ENCODE peak calls at places on chromosome 6, in four cellular contexts. J is HepG2, Q is GM12892, C is GM12878. I is an unnamed sample.
A peak's percentile ranks its signal among the peaks of the same experiment; 100 is the strongest.

GRCh38 chr6:73231986-73232391 is 6.7 kb upstream of the KHDC1L start:
- DNase-seq in J (no peak), Q (no peak), C (peak; percentile 17), I (no peak)

GRCh38 chr6:121055572-121056163 is 278.6 kb downstream of the TBC1D32 start:
- DNase-seq in C (peak; percentile 4), Q (no peak), J (peak; percentile 54), I (no peak)

GRCh38 chr6:31321820-31322219 is 35.2 kb downstream of the HLA-B start:
- DNase-seq in J (no peak), Q (no peak), C (no peak), I (no peak)

GRCh38 chr6:29552512-29553051 is 7.0 kb downstream of the UBD start:
- DNase-seq in C (peak; percentile 56), Q (no peak), J (no peak), I (peak; percentile 43)

GRCh38 chr6:140183881-140184280 is 809.4 kb upstream of the CITED2 start:
- DNase-seq in Q (no peak), C (no peak), J (no peak), I (no peak)

GRCh38 chr6:165774903-165775608 is 112.0 kb upstream of the PDE10A start:
- DNase-seq in J (peak; percentile 39), C (no peak), Q (no peak), I (no peak)

GRCh38 chr6:54932622-54933021 is 86.1 kb downstream of the FAM83B start:
- DNase-seq in Q (no peak), C (no peak), J (no peak), I (no peak)

GRCh38 chr6:157755752-157756411 is 67.2 kb upstream of the SNX9 start:
- DNase-seq in Q (no peak), C (no peak), J (no peak), I (no peak)

GRCh38 chr6:85923013-85923430 is 280.3 kb upstream of the SYNCRIP start:
- DNase-seq in Q (no peak), J (peak; percentile 41), C (peak; percentile 13), I (no peak)

GRCh38 chr6:167806061-167806700 is 20.5 kb upstream of the AFDN start:
- DNase-seq in Q (no peak), J (peak; percentile 93), C (no peak), I (no peak)

GRCh38 chr6:128209771-128210170 is 308.9 kb upstream of the THEMIS start:
- DNase-seq in Q (no peak), J (peak; percentile 12), C (no peak), I (no peak)

GRCh38 chr6:109715616-109716015 is 24.5 kb downstream of the FIG4 start:
- DNase-seq in C (no peak), Q (no peak), J (no peak), I (no peak)

GRCh38 chr6:11076540-11076939 is 17.1 kb upstream of the SMIM13 start:
- DNase-seq in J (no peak), C (no peak), Q (no peak), I (no peak)

GRCh38 chr6:138979813-138980668 is 8.0 kb downstream of the REPS1 start:
- DNase-seq in J (no peak), Q (no peak), C (no peak), I (no peak)

GRCh38 chr6:36765943-36766648 is 68.5 kb downstream of the RAB44 start:
- DNase-seq in C (no peak), Q (peak; percentile 86), J (peak; percentile 76), I (peak; percentile 86)

GRCh38 chr6:158818580-158819212 is 472 bp downstream of the EZR start:
- DNase-seq in C (no peak), Q (peak; percentile 53), J (peak; percentile 54), I (peak; percentile 61)

GRCh38 chr6:159829515-159829914 is 29.4 kb downstream of the PNLDC1 start:
- DNase-seq in Q (no peak), C (no peak), J (no peak), I (no peak)

GRCh38 chr6:143248359-143248758 is 187.7 kb downstream of the AIG1 start:
- DNase-seq in Q (no peak), J (no peak), C (no peak), I (no peak)

GRCh38 chr6:166987930-166988329 is 11.3 kb upstream of the CEP43 start:
- DNase-seq in Q (no peak), C (no peak), J (no peak), I (no peak)

GRCh38 chr6:118685823-118686449 is 34.5 kb upstream of the CEP85L start:
- DNase-seq in C (no peak), Q (no peak), J (no peak), I (no peak)

GRCh38 chr6:13006578-13007300 is 290.2 kb downstream of the PHACTR1 start:
- DNase-seq in J (no peak), C (no peak), Q (no peak), I (no peak)

GRCh38 chr6:95091823-95092436 is 485.4 kb upstream of the MANEA start:
- DNase-seq in J (peak; percentile 41), C (no peak), Q (no peak), I (no peak)

GRCh38 chr6:116973992-116974391 is 97.0 kb downstream of the RFX6 start:
- DNase-seq in Q (no peak), J (no peak), C (no peak), I (no peak)

GRCh38 chr6:109458774-109459531 is 3.4 kb upstream of the MICAL1 start:
- DNase-seq in J (no peak), C (peak; percentile 56), Q (no peak), I (no peak)

DNA sequence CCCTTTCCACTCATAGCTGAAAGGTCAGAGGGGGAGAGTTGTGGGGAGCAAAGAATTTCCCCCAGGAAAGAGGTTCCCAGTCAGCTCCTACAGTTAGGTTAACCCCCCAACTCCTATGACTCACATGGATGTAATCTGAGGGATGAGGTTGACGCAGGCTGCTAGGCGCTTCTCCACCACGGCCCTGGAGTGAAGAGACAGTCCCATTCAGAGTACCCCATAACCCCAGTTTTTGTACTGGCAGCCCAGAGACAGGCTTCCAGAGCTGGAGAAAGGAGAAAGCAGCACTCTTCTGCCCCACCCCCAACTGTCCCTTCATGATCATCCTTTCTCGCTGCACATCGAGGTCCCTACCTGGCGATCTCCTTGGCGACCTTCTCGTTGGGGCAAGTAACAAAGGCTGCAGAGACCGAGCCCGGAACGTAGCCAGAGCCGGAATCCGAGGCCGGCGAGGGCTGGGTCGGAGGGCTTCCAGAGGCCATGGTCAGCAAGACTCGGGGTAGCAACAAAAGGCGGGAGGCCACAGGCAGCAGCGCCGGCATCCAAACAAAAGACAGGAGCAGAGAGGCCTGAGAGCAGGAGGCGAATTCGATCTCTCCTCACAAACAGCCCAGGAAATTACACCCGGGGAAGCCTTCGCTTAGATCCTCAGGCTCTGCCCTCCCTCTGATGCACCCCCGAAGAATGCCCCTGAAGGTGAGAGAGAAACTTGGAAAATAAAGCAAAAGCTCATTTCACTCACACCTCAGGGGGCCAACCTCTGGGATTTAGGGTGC is 592 bp downstream of the CUTA start:
- DNase-seq in Q (no peak), J (no peak), C (no peak), I (no peak)
- TF ChIP-seq TAF1 in Q (no peak), J (peak; percentile 7), C (no peak), I (no peak)

GRCh38 chr6:150491131-150491795 is 108.4 kb upstream of the PLEKHG1 start:
- DNase-seq in J (no peak), C (peak; percentile 24), Q (no peak), I (no peak)

GRCh38 chr6:150491796-150492142 is 107.9 kb upstream of the PLEKHG1 start:
- DNase-seq in Q (no peak), C (no peak), J (no peak), I (no peak)

GRCh38 chr6:150490586-150490985 is 109.1 kb upstream of the PLEKHG1 start:
- DNase-seq in C (no peak), Q (no peak), J (no peak), I (no peak)

GRCh38 chr6:150482883-150483409 is 114.1 kb downstream of the IYD start:
- DNase-seq in Q (no peak), C (no peak), J (no peak), I (no peak)

DNA sequence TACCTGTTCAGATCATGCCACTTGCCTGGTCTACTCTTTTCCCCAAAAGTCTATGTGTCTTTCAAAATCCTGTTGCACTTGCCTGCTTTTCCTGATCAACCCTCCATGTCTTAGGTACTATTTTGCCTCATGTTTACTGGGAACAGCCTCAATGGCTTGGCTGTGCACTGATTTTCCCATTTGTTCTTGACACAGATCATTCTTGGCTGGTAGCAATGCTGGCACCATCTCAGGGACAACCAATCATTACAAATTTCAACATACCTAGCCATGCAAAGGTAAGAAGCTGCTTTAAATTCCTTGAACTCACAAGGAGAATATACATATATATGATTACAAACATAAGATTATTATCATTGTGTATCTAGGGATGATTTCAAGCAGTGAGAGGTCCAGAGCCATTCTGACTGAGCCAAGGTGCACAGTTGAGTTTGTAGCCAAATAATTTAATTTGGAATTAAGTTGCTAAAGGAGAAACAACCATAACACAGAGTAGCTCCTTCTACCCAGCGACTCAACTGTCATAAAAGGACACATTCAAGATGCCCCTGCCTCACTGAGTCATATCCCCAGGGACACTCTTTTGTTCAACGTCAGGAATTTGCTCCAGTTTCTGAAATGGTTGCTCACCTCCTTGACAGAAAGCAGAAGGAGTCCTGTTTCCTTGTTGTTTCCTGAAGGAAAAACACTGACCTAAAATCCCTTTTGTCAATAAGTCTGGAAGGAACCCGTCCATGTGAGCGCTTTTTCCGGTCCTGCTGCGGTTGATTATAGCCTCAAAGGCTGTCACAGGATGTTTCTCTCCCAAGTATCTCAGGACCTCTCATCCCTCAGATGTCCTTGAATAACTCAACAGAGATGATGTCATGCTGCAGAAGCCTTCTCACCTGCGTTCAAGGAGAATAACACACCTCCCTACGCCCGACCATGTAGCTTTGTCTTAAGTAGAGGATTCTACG is 113.8 kb upstream of the PLEKHG1 start:
- DNase-seq in J (no peak), C (no peak), Q (no peak), I (no peak)
- TF ChIP-seq TAF1 in J (no peak), C (no peak), Q (no peak), I (no peak)

GRCh38 chr6:14924126-14925024 is 321.5 kb upstream of the JARID2 start:
- DNase-seq in C (no peak), Q (no peak), J (no peak), I (no peak)

GRCh38 chr6:14925025-14925595 is 320.8 kb upstream of the JARID2 start:
- DNase-seq in C (no peak), Q (no peak), J (no peak), I (no peak)

GRCh38 chr6:14922706-14923105 is 323.2 kb upstream of the JARID2 start:
- DNase-seq in J (no peak), C (no peak), Q (no peak), I (no peak)

GRCh38 chr6:14927398-14927797 is 318.5 kb upstream of the JARID2 start:
- DNase-seq in J (no peak), C (no peak), Q (no peak), I (no peak)

GRCh38 chr6:14925627-14926026 is 320.2 kb upstream of the JARID2 start:
- DNase-seq in Q (no peak), J (no peak), C (no peak), I (no peak)
- TF ChIP-seq TAF1 in Q (no peak), J (no peak), C (no peak), I (no peak)

GRCh38 chr6:8225113-8225512 is 122.8 kb upstream of the EEF1E1 start:
- DNase-seq in Q (no peak), C (no peak), J (no peak), I (no peak)

GRCh38 chr6:8218861-8219260 is 116.5 kb upstream of the EEF1E1 start:
- DNase-seq in J (no peak), C (no peak), Q (no peak), I (no peak)

GRCh38 chr6:8215631-8216030 is 113.3 kb upstream of the EEF1E1 start:
- DNase-seq in C (no peak), Q (no peak), J (no peak), I (no peak)

GRCh38 chr6:8219352-8219943 is 117.1 kb upstream of the EEF1E1 start:
- DNase-seq in J (peak; percentile 53), Q (peak; percentile 10), C (no peak), I (peak; percentile 15)
- TF ChIP-seq TAF1 in J (no peak), Q (no peak), C (no peak), I (no peak)